ENCODE peak calls at places on chromosomes 2 and 18, in six cellular contexts. One of them, this sample, is unnamed.

GRCh38 chr2:172348555-172349288 is 78.7 kb upstream of the ITGA6 start:
- DNase-seq in AG08395: no peak
- DNase-seq in upper lobe of right lung: no peak
- DNase-seq in ELR: no peak
- DNase-seq in effector memory CD4-positive, alpha-beta T cell: no peak
- DNase-seq in CD14-positive monocyte: no peak
- DNase-seq in this sample: peak

GRCh38 chr2:197168705-197169104 is 141.9 kb downstream of the ANKRD44 start:
- DNase-seq in AG08395: peak
- DNase-seq in upper lobe of right lung: no peak
- DNase-seq in ELR: peak
- DNase-seq in effector memory CD4-positive, alpha-beta T cell: peak
- DNase-seq in CD14-positive monocyte: peak
- DNase-seq in this sample: peak

GRCh38 chr2:96260404-96261260 is 5.2 kb downstream of the TMEM127 start:
- DNase-seq in AG08395: peak
- DNase-seq in upper lobe of right lung: peak
- DNase-seq in ELR: peak
- DNase-seq in effector memory CD4-positive, alpha-beta T cell: no peak
- DNase-seq in CD14-positive monocyte: peak
- DNase-seq in this sample: peak

GRCh38 chr2:58039170-58039611 is 7.4 kb upstream of the VRK2 start:
- DNase-seq in AG08395: peak
- DNase-seq in upper lobe of right lung: no peak
- DNase-seq in ELR: peak
- DNase-seq in effector memory CD4-positive, alpha-beta T cell: no peak
- DNase-seq in CD14-positive monocyte: no peak
- DNase-seq in this sample: no peak

GRCh38 chr2:156333951-156334495 is 1.5 kb upstream of the NR4A2 start:
- DNase-seq in AG08395: peak
- DNase-seq in upper lobe of right lung: peak
- DNase-seq in ELR: peak
- DNase-seq in effector memory CD4-positive, alpha-beta T cell: no peak
- DNase-seq in CD14-positive monocyte: peak
- DNase-seq in this sample: no peak

GRCh38 chr2:168790226-168790902 is 12.1 kb upstream of the NOSTRIN start:
- DNase-seq in AG08395: no peak
- DNase-seq in upper lobe of right lung: no peak
- DNase-seq in ELR: no peak
- DNase-seq in effector memory CD4-positive, alpha-beta T cell: no peak
- DNase-seq in CD14-positive monocyte: no peak
- DNase-seq in this sample: no peak

GRCh38 chr2:86592547-86593230 is 29.4 kb upstream of the CHMP3 start:
- DNase-seq in AG08395: no peak
- DNase-seq in upper lobe of right lung: no peak
- DNase-seq in ELR: peak
- DNase-seq in effector memory CD4-positive, alpha-beta T cell: no peak
- DNase-seq in CD14-positive monocyte: no peak
- DNase-seq in this sample: no peak

GRCh38 chr2:164178835-164179470 is 442.3 kb downstream of the GRB14 start:
- DNase-seq in AG08395: peak
- DNase-seq in upper lobe of right lung: no peak
- DNase-seq in ELR: peak
- DNase-seq in effector memory CD4-positive, alpha-beta T cell: no peak
- DNase-seq in CD14-positive monocyte: no peak
- DNase-seq in this sample: no peak

GRCh38 chr18:23200751-23201150 is 65.5 kb downstream of the CABLES1 start:
- DNase-seq in AG08395: no peak
- DNase-seq in upper lobe of right lung: no peak
- DNase-seq in ELR: no peak
- DNase-seq in effector memory CD4-positive, alpha-beta T cell: no peak
- DNase-seq in CD14-positive monocyte: no peak
- DNase-seq in this sample: no peak

GRCh38 chr2:218962859-218963492 is 3.5 kb downstream of the CDK5R2 start:
- DNase-seq in AG08395: peak
- DNase-seq in upper lobe of right lung: peak
- DNase-seq in ELR: peak
- DNase-seq in effector memory CD4-positive, alpha-beta T cell: no peak
- DNase-seq in CD14-positive monocyte: peak
- DNase-seq in this sample: peak

GRCh38 chr2:236165491-236166156 is 2.6 kb downstream of the GBX2 start:
- DNase-seq in AG08395: no peak
- DNase-seq in upper lobe of right lung: no peak
- DNase-seq in ELR: no peak
- DNase-seq in effector memory CD4-positive, alpha-beta T cell: no peak
- DNase-seq in CD14-positive monocyte: no peak
- DNase-seq in this sample: no peak

GRCh38 chr2:233977296-233977837 is 60.2 kb downstream of the TRPM8 start:
- DNase-seq in AG08395: no peak
- DNase-seq in upper lobe of right lung: peak
- DNase-seq in ELR: no peak
- DNase-seq in effector memory CD4-positive, alpha-beta T cell: no peak
- DNase-seq in CD14-positive monocyte: no peak
- DNase-seq in this sample: no peak